ENCODE peak calls at places on chromosomes 7 and 10, in four cellular contexts. C, H, I and A are unnamed samples.

GRCh38 chr10:13928362-13928921 is 341.7 kb downstream of the PRPF18 start:
- DNase-seq in C (no peak), I (no peak), H (no peak), A (no peak)

GRCh38 chr7:117458977-117459583 is 20.7 kb upstream of the CFTR start:
- DNase-seq in I (no peak), H (peak), C (peak), A (no peak)

GRCh38 chr7:50560865-50561351 is 4.3 kb downstream of the DDC start:
- DNase-seq in I (no peak), H (no peak), C (peak), A (no peak)

GRCh38 chr7:70372768-70373241 is 759.1 kb upstream of the GALNT17 start:
- DNase-seq in I (no peak), C (no peak), H (no peak), A (no peak)

GRCh38 chr7:1160665-1161010 is 642 bp upstream of the ZFAND2A start:
- DNase-seq in C (peak), I (no peak), H (no peak), A (no peak)

GRCh38 chr10:90964781-90965462 is 44.0 kb upstream of the ANKRD1 start:
- DNase-seq in C (no peak), I (no peak), H (no peak), A (no peak)

GRCh38 chr10:11434323-11434722 is 177.1 kb downstream of the USP6NL start:
- DNase-seq in H (no peak), C (peak), I (no peak), A (no peak)

GRCh38 chr7:46320956-46321355 is 399.9 kb upstream of the IGFBP3 start:
- DNase-seq in H (peak), C (no peak), I (no peak), A (no peak)

GRCh38 chr7:151437866-151438516 is 1.9 kb downstream of the CRYGN start:
- DNase-seq in H (no peak), C (no peak), I (no peak), A (no peak)

GRCh38 chr10:121734517-121735137 is 136.4 kb upstream of the FGFR2 start:
- DNase-seq in H (no peak), C (peak), I (no peak), A (no peak)

GRCh38 chr10:69413221-69413865 is 3.4 kb downstream of the TACR2 start:
- DNase-seq in I (peak), H (peak), C (peak), A (no peak)

GRCh38 chr7:37901890-37902524 is 14.6 kb downstream of the SFRP4 start:
- DNase-seq in I (no peak), C (no peak), H (peak), A (no peak)

GRCh38 chr10:99711129-99711719 is 20.7 kb downstream of the COX15 start:
- DNase-seq in I (no peak), H (peak), C (peak), A (no peak)

GRCh38 chr7:108000875-108001758 is 1.8 kb downstream of the LAMB1 start:
- DNase-seq in I (peak), H (peak), C (peak), A (no peak)

GRCh38 chr10:85612833-85613232 is 753.8 kb downstream of the GRID1 start:
- DNase-seq in C (no peak), I (no peak), H (no peak), A (no peak)

GRCh38 chr10:11874568-11875182 is 51.5 kb downstream of the PROSER2 start:
- DNase-seq in C (peak), I (no peak), H (peak), A (no peak)

GRCh38 chr7:105429746-105430612 is 41.3 kb upstream of the SRPK2 start:
- DNase-seq in C (peak), H (peak), I (no peak), A (no peak)

GRCh38 chr7:17559388-17559787 is 260.9 kb downstream of the AHR start:
- DNase-seq in C (no peak), I (no peak), H (peak), A (peak)

GRCh38 chr10:3107426-3107961 is 40.1 kb downstream of the PFKP start:
- DNase-seq in H (peak), I (no peak), C (no peak), A (peak)

GRCh38 chr7:158372400-158373302 is 215.0 kb downstream of the PTPRN2 start:
- DNase-seq in I (no peak), H (no peak), C (no peak), A (no peak)

GRCh38 chr7:20075992-20076813 is 141.0 kb downstream of the MACC1 start:
- DNase-seq in I (no peak), C (no peak), H (no peak), A (no peak)
- H3K9ac ChIP-seq in I (no peak), C (no peak), H (no peak), A (no peak)

GRCh38 chr7:51590746-51591145 is 274.1 kb upstream of the COBL start:
- DNase-seq in I (peak), H (no peak), C (peak), A (no peak)
- H2AFZ ChIP-seq in I (peak), H (no peak), C (peak), A (no peak)

DNA sequence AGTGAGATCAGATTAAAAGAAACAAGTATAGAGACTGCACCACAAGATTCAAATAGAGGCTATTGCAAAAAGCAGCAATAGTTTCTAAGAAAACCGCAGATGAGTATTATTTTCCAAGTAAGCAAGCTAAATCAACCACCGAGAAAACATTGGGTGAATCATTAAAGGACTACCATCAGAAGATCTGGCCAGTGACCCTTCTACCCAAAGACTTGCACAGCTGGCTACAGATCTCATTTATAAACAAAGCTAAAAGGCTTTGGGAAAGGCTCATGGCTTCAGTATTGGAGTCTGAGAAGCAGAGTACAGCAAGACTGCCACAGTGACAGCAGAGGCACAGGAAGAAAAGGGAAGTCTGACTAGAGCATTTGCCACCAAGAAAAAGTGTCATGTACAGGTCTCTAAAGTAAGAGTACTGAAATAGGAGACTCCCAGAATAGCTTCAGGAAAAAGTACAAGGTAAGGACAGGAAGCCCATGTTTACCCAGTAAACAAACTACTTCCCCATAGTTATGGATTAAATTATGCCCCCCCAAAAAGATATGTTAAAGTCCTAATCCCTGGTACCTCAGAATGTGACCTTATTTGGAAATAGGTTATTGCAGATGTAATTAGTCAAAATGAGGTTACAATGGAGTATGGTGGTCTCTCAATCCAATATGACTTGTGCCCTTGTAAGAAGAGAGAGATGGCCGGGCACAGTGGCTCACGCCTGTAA is 19.0 kb downstream of the STEAP1 start:
- DNase-seq in I (no peak), H (peak), C (no peak), A (no peak)
- H3K9ac ChIP-seq in I (no peak), H (no peak), C (no peak), A (no peak)

DNA sequence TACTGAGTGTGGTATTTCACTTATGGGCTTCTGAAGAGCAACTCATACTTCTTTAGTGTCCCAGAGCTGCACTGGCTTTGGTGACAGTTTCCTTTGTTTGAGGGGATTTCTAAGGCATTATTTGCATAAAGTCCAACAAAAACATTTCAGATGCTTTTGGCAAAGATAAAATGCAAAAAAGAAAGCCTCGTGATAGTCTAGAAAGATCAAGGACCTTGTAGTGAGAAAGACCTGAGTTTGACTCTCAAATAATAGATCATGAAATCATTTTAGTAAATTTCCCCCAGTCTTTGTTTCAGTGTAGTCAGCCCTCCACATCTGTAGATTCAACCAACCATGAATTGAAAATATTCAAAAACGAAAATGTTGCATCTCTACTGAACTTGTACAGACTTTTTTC is 107.4 kb downstream of the EEPD1 start:
- DNase-seq in H (no peak), C (no peak), I (no peak), A (no peak)
- H2AFZ ChIP-seq in H (no peak), C (no peak), I (no peak), A (no peak)

GRCh38 chr10:65670087-65670486 is 1255.7 kb upstream of the LRRTM3 start:
- DNase-seq in H (peak), I (no peak), C (no peak), A (no peak)
- H3K9ac ChIP-seq in H (no peak), I (no peak), C (no peak), A (no peak)

GRCh38 chr7:27155816-27156507 is 513 bp downstream of the HOXA7 start:
- DNase-seq in H (no peak), I (no peak), C (peak), A (no peak)
- H2AFZ ChIP-seq in H (peak), I (no peak), C (no peak), A (peak)

GRCh38 chr7:94642838-94643653 is 12.9 kb downstream of the SGCE start:
- DNase-seq in C (no peak), H (no peak), I (no peak), A (no peak)
- H3K9ac ChIP-seq in C (no peak), H (no peak), I (no peak), A (no peak)

DNA sequence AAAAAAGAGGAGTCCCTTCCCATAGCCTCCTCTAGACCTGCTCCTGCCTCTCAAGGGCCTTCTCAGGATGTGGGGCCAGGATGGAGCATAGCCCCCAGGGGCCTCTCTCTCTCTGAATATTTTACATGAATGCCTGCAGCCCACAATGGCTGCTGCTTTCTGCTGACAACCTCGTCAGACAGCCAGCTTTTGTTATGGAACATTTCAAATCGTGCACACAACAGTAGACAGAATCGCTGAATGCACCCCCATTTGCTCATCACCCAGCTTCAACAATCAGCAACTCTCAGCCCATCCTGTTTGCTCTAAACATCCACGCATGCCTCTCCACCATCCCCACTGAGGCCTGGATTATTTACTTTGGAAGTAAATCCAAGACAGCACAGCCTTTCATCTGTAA is 5.4 kb downstream of the PLAC9 start:
- DNase-seq in C (no peak), H (no peak), I (no peak), A (no peak)
- H2AFZ ChIP-seq in C (no peak), H (peak), I (no peak), A (no peak)

GRCh38 chr7:2813350-2814185 is 30.5 kb downstream of the GNA12 start:
- DNase-seq in I (no peak), C (no peak), H (no peak), A (no peak)

GRCh38 chr7:2811476-2812118 is 32.5 kb downstream of the GNA12 start:
- DNase-seq in I (no peak), C (no peak), H (no peak), A (no peak)

GRCh38 chr7:2810682-2811471 is 33.2 kb downstream of the GNA12 start:
- DNase-seq in I (no peak), H (no peak), C (no peak), A (no peak)

GRCh38 chr7:2812831-2813230 is 31.3 kb downstream of the GNA12 start:
- DNase-seq in H (no peak), I (no peak), C (no peak), A (no peak)

DNA sequence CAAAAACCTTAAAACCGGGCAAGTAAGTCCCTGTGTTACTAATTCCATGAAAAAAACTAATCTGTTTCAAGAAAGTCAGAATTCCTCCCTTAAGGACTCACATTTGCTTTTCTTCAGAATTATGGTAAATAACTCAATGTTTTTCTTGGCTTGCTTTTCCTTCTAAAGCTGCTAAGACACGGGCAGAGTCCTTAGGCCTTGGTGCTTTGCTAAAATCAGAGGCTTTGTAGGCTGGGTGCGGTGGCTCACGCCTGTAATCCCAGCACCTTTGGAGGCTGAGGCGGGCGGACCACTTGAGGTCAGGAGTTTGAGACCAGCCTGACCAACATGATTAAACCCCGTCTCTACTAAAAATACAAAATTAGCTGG is 32.0 kb downstream of the GNA12 start:
- DNase-seq in I (no peak), C (no peak), H (peak), A (no peak)
- H3K9ac ChIP-seq in I (no peak), C (no peak), H (peak), A (no peak)